ENCODE peak calls at places on chromosomes 3 and 15, in nine cellular contexts. A is HCT116; G is colonic mucosa; R is A549; K is CD8-positive, alpha-beta T cell; B is mucosa of descending colon; Y is right cardiac atrium; O is aorta; Q is AG04450. X is an unnamed sample. For H3K9me3, the result is how much of the 10 kb centered on the place peaks cover.

GRCh38 chr15:51493892-51494291 is 128.7 kb downstream of the DMXL2 start:
- DNase-seq in G (no peak), Y (no peak), B (no peak), A (no peak), Q (peak), O (no peak), K (no peak), R (no peak), X (no peak)

GRCh38 chr3:127777332-127777731 is 45.0 kb downstream of the MGLL start:
- DNase-seq in K (no peak), O (no peak), Q (no peak), Y (no peak), A (no peak), B (no peak), R (no peak), G (no peak), X (no peak)

GRCh38 chr15:38622908-38623307 is 58.3 kb upstream of the RASGRP1 start:
- DNase-seq in Y (no peak), A (no peak), B (no peak), Q (no peak), O (no peak), G (no peak), R (no peak), K (no peak), X (no peak)

GRCh38 chr3:152574461-152575079 is 260.4 kb upstream of the P2RY1 start:
- DNase-seq in A (peak), B (peak), K (peak), Q (no peak), O (peak), Y (peak), R (peak), G (peak), X (no peak)

GRCh38 chr3:126342991-126343661 is 14.1 kb downstream of the KLF15 start:
- DNase-seq in R (no peak), A (no peak), B (no peak), O (peak), Y (no peak), K (peak), G (peak), Q (no peak), X (no peak)

GRCh38 chr3:129576514-129577345 is 29.7 kb downstream of the PLXND1 start:
- DNase-seq in G (peak), O (peak), Q (no peak), R (no peak), Y (no peak), K (peak), A (no peak), B (peak), X (peak)

GRCh38 chr3:120350431-120350941 is 1.3 kb upstream of the LRRC58 start:
- DNase-seq in A (no peak), G (peak), Y (peak), R (peak), O (peak), K (no peak), B (peak), Q (peak), X (no peak)

GRCh38 chr3:42838571-42838970 is 29.3 kb downstream of the ACKR2 start:
- DNase-seq in R (no peak), B (no peak), G (no peak), K (no peak), Y (no peak), O (no peak), Q (no peak), A (no peak), X (no peak)

GRCh38 chr3:38567498-38567897 is 71.4 kb downstream of the EXOG start:
- DNase-seq in G (no peak), O (no peak), A (no peak), Q (no peak), R (no peak), Y (no peak), B (no peak), K (no peak), X (no peak)

GRCh38 chr3:42025388-42026138 is 63.7 kb upstream of the ULK4 start:
- DNase-seq in B (peak), R (peak), O (peak), G (peak), Y (peak), A (peak), K (no peak), Q (peak), X (no peak)

GRCh38 chr3:10315101-10315500 is 5.8 kb downstream of the SEC13 start:
- DNase-seq in R (no peak), Y (no peak), G (no peak), O (no peak), B (no peak), Q (no peak), A (no peak), K (no peak), X (no peak)

GRCh38 chr3:16357191-16357590 is 92.2 kb downstream of the OXNAD1 start:
- DNase-seq in O (no peak), B (no peak), R (no peak), Y (no peak), G (no peak), Q (no peak), A (no peak), K (no peak), X (no peak)

GRCh38 chr3:61869378-61869777 is 308.0 kb downstream of the PTPRG start:
- DNase-seq in A (no peak), Q (no peak), R (no peak), G (no peak), K (no peak), O (no peak), Y (no peak), B (no peak), X (no peak)

GRCh38 chr3:171058058-171058457 is 31.5 kb upstream of the SLC2A2 start:
- DNase-seq in O (no peak), Y (no peak), Q (no peak), A (no peak), R (no peak), B (no peak), K (no peak), G (no peak), X (no peak)

GRCh38 chr3:69326821-69327433 is 59.0 kb downstream of the FRMD4B start:
- DNase-seq in K (no peak), A (no peak), Y (no peak), G (no peak), R (no peak), Q (no peak), B (peak), O (no peak), X (peak)

GRCh38 chr15:25065286-25065685 is 110.5 kb downstream of the SNRPN start:
- DNase-seq in Q (no peak), K (no peak), G (no peak), B (no peak), Y (no peak), R (no peak), A (no peak), O (no peak), X (no peak)

GRCh38 chr15:25068696-25069095 is 113.9 kb downstream of the SNRPN start:
- DNase-seq in R (no peak), B (no peak), O (no peak), A (no peak), G (no peak), K (no peak), Q (no peak), Y (no peak), X (no peak)

GRCh38 chr15:25065876-25066275 is 111.1 kb downstream of the SNRPN start:
- DNase-seq in G (no peak), A (no peak), O (no peak), Y (no peak), B (no peak), R (no peak), Q (no peak), K (no peak), X (no peak)

GRCh38 chr15:25067725-25068309 is 113.0 kb downstream of the SNRPN start:
- DNase-seq in Y (no peak), R (no peak), B (no peak), K (no peak), G (no peak), O (no peak), Q (no peak), A (no peak), X (no peak)

DNA sequence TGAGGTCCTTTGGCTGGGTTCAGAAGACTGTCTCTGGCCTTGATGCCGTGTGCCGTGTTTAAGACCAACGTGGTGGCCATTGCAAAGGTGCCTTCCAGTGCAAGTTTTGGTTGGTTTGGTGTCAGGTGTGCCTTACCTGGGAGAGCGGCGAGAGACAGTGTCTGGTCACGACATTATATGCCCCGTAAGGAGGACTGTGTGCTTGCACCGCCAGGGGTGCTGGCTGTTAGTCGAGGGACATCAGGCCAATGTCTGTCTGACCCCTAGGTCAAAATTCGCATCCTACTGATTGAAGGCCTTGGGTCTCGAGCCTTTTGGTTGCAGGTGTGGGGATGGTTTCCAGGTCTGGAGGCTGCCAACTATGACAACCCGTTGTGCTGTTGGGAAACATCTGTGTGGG is 111.9 kb downstream of the SNRPN start:
- DNase-seq in A (no peak), K (no peak), Q (no peak), Y (no peak), G (no peak), O (no peak), R (no peak), B (no peak), X (no peak)
- H3K9me3 ChIP-seq in A (half or more), K (half or more), Q (half or more), Y (half or more), G (under half), O (half or more), R (half or more), B (half or more), X (half or more)

GRCh38 chr3:155554777-155555445 is 190.0 kb downstream of the PLCH1 start:
- DNase-seq in K (no peak), A (no peak), O (no peak), R (peak), B (no peak), Y (no peak), G (no peak), Q (no peak), X (no peak)
- H3K4me3 ChIP-seq in K (no peak), A (no peak), O (no peak), R (peak), B (no peak), Y (no peak), G (no peak), Q (no peak), X (no peak)

GRCh38 chr3:97736928-97737327 is 27.6 kb upstream of the ARL6 start:
- DNase-seq in K (no peak), A (no peak), B (no peak), O (no peak), G (no peak), Y (no peak), Q (no peak), R (no peak), X (no peak)
- H3K9me3 ChIP-seq in K (under half), A (under half), B (under half), O (under half), G (under half), Y (under half), Q (under half), R (under half), X (under half)

GRCh38 chr3:187370051-187370450 is 1.9 kb downstream of the RTP4 start:
- DNase-seq in A (no peak), K (no peak), G (no peak), Y (no peak), R (no peak), O (no peak), Q (no peak), B (no peak), X (no peak)

GRCh38 chr3:187367561-187368103 is 553 bp upstream of the RTP4 start:
- DNase-seq in O (peak), R (no peak), K (peak), B (peak), A (no peak), Q (no peak), Y (peak), G (no peak), X (no peak)

GRCh38 chr3:187368251-187368733 is at the start of gene RTP4:
- DNase-seq in Q (no peak), K (no peak), B (peak), O (no peak), A (no peak), G (peak), R (no peak), Y (no peak), X (peak)

DNA sequence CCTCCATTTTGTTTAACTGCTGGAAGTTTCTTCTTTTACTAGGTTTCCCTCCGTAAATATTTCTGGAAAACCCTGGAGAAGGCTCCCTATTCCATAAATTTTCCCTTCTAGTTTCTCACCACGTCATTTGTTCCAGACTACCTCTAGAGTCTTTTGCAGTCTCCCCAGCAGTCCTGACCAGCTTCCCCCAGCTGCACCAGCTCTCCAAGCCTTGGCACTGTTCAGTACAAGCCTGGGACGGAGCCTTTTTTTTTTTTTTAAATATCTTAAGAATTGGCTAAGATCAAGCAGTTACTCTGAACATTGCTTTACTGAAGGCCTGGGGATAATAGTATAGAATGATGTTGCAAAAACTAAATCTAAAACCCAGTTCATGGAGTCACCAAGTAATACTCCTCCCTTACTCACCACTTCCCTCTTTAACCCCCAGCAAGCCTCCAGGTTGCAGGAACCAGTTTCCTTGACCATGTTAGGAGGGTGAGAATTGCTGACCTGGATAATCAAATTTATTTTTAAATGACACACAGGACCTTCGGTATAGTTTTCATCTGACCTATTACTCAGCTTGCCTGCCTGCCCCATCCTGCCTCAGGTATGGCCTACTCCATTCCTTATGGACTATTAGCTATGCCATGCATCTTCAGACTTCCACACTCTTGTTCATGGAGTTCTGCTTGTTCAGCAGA is 723 bp downstream of the RTP4 start:
- DNase-seq in B (peak), O (no peak), G (no peak), K (no peak), R (no peak), Q (no peak), Y (no peak), A (no peak), X (no peak)
- H3K4me3 ChIP-seq in B (peak), O (peak), G (peak), K (peak), R (no peak), Q (no peak), Y (peak), A (no peak), X (peak)

DNA sequence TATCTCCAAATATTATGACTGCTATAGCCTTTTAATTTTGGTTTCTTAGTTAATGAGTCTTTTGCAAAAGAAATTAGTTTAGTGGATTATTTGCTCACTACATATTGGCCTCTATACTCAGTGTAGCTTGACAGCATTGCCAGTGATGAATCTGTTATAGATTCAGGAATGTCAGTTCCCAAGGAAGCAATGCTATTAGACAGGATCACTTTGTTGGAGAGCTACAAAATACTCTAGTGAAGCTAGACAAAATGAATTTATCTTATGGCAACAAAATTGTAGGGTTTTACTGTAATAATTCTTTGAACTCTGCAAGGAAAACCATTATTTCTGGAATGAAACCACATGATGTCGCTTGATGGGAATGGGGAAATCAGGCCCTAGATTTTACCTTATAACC is 543.3 kb downstream of the SQOR start:
- DNase-seq in R (no peak), B (no peak), K (no peak), Q (no peak), A (no peak), O (no peak), G (no peak), Y (no peak), X (no peak)
- H3K9me3 ChIP-seq in R (under half), B (under half), K (under half), Q (under half), A (under half), O (under half), G (under half), Y (under half), X (under half)

DNA sequence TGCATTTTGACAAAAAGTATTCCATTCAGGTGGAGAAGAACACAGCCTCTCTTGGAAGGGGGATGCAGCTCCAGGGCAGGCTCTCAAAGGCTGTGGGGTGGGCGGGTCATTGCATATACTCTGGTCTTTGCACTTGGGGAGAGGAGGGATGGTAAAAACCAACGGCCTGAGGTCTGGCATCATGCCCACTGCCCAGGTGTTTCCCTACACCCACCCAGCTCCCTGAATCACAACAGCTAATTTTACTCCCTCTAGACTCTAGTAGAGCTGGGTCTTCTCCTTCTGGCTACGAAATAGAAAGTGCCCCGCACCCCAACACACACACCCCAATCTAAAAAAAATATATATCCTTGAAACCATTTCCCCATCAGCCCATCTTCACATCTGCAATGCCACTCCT is 1.0 kb downstream of the MYLK start:
- DNase-seq in G (no peak), K (no peak), B (peak), Q (no peak), A (no peak), R (no peak), Y (no peak), O (no peak), X (no peak)
- H3K4me3 ChIP-seq in G (peak), K (no peak), B (no peak), Q (peak), A (no peak), R (peak), Y (no peak), O (peak), X (no peak)

GRCh38 chr15:20409247-20409646 is 132.4 kb downstream of the GOLGA6L6 start:
- DNase-seq in Y (no peak), B (no peak), G (no peak), K (no peak), A (no peak), Q (no peak), R (no peak), O (no peak), X (no peak)
- H3K9me3 ChIP-seq in Y (under half), B (half or more), G (under half), K (under half), A (under half), Q (under half), R (under half), O (under half), X (under half)

GRCh38 chr15:69466733-69467132 is 14.1 kb downstream of the RPLP1 start:
- DNase-seq in Q (no peak), A (no peak), R (no peak), B (no peak), Y (no peak), O (no peak), G (no peak), K (no peak), X (no peak)

GRCh38 chr15:69469467-69470191 is 17.0 kb downstream of the RPLP1 start:
- DNase-seq in Y (no peak), O (no peak), K (no peak), G (no peak), R (no peak), Q (no peak), A (no peak), B (no peak), X (no peak)

GRCh38 chr15:69465253-69465652 is 12.6 kb downstream of the RPLP1 start:
- DNase-seq in G (no peak), R (no peak), Y (no peak), Q (no peak), K (no peak), B (no peak), A (no peak), O (no peak), X (no peak)

GRCh38 chr15:69468241-69469121 is 15.9 kb downstream of the RPLP1 start:
- DNase-seq in Y (no peak), K (peak), Q (peak), B (peak), R (no peak), G (peak), A (no peak), O (no peak), X (peak)

GRCh38 chr15:69467636-69468035 is 15.0 kb downstream of the RPLP1 start:
- DNase-seq in A (no peak), Y (no peak), Q (no peak), O (no peak), G (peak), K (no peak), B (no peak), R (no peak), X (no peak)
- H3K4me3 ChIP-seq in A (no peak), Y (no peak), Q (no peak), O (no peak), G (no peak), K (no peak), B (no peak), R (no peak), X (peak)

DNA sequence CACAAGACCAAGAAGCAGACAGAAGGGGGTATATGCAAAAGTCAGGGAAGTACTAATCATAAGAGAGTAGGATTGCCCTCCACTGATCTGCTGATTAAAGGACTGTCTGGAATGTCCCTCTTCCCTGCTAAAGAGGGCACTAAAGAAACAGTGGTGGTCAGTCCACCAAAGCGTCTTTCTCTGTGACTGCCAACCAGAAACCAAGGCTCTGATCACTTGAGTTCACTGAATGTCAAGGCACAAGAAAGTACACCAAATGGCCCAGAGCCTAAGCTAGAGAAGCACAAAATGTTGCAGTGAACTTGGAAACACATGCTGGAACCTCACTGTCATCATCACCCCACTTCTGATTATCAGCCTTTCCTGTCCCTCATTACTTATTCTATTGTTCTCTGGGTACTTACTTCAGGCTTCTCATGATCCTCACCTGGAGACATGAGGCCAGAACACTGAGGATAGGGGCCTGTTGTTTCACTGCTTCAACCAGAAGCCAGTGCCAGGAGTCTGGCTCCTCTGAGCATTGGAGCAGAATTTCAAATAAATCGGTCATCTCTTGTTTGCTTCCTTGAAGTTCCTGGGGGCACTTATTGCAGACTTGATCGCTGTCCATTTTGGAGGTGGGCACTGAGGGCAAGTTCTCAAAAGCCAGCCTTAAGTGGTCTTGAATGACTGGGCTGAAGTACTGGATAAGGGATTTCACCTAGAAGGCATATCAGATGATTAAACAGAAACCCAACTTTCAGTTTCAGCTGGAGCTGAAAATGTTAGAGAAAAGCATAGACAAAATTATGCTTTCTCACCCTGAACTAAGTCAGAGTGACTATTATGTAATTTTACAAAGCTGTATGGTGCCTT is 58.9 kb downstream of the EIF3J start:
- DNase-seq in A (no peak), G (no peak), Q (no peak), B (no peak), K (no peak), Y (no peak), R (no peak), O (no peak), X (peak)
- H3K9me3 ChIP-seq in A (under half), G (under half), Q (under half), B (under half), K (under half), Y (under half), R (under half), O (under half), X (under half)